ENCODE peak calls at places on chromosomes 16 and 17, in four cellular contexts. C is RWPE1, F is NCI-H1092 treated with DMSO at 0.1 percent for 48 hours, N is cardiac fibroblast. R is an unnamed sample.

GRCh38 chr16:30775381-30776099 is 11.5 kb downstream of the ZNF629 start:
- DNase-seq in C (peak), F (peak), N (peak), R (peak)

GRCh38 chr17:48510761-48511604 is 19.8 kb downstream of the HOXB1 start:
- DNase-seq in C (no peak), F (no peak), N (peak), R (no peak)

GRCh38 chr17:43940630-43941029 is 1.6 kb downstream of the PPY start:
- DNase-seq in C (no peak), F (peak), N (peak), R (no peak)

GRCh38 chr16:61936522-61936921 is 99.7 kb downstream of the CDH8 start:
- DNase-seq in C (no peak), F (no peak), N (no peak), R (no peak)

GRCh38 chr17:61196302-61196704 is 203.3 kb upstream of the TBX2 start:
- DNase-seq in C (no peak), F (no peak), N (no peak), R (no peak)

GRCh38 chr16:4303973-4304372 is 11.9 kb upstream of the GLIS2 start:
- DNase-seq in C (no peak), F (no peak), N (no peak), R (no peak)

GRCh38 chr16:27473101-27473900 is 71.3 kb downstream of the IL21R start:
- DNase-seq in C (no peak), F (no peak), N (no peak), R (no peak)

GRCh38 chr17:64004903-64005733 is 7.0 kb downstream of the PRR29 start:
- DNase-seq in C (no peak), F (no peak), N (no peak), R (peak)

GRCh38 chr16:80718480-80719220 is 85.7 kb downstream of the CDYL2 start:
- DNase-seq in C (peak), F (no peak), N (peak), R (no peak)

GRCh38 chr17:76360461-76360860 is 6.7 kb upstream of the PRPSAP1 start:
- DNase-seq in C (no peak), F (no peak), N (no peak), R (no peak)

GRCh38 chr17:57622327-57622885 is 122.7 kb downstream of the CCDC182 start:
- DNase-seq in C (no peak), F (no peak), N (no peak), R (no peak)

GRCh38 chr16:5024632-5025031 is 9.1 kb downstream of the NAGPA start:
- DNase-seq in C (peak), F (peak), N (peak), R (no peak)